ENCODE peak calls at places on chromosomes 3 and 15, in five cellular contexts. I, A, D, L and B are unnamed samples.

GRCh38 chr15:40150163-40150925 is 10.5 kb upstream of the BUB1B start:
- DNase-seq in I (peak; percentile 51), A (peak; percentile 25), D (peak; percentile 21), L (peak; percentile 29), B (peak; percentile 15)

GRCh38 chr3:39250116-39250747 is 29.6 kb downstream of the CX3CR1 start:
- DNase-seq in I (no peak), A (no peak), D (no peak), L (no peak), B (no peak)

GRCh38 chr3:107621465-107621864 is 98.7 kb downstream of the BBX start:
- DNase-seq in I (no peak), A (no peak), D (no peak), L (no peak), B (no peak)

GRCh38 chr3:35521196-35521595 is 118.1 kb upstream of the ARPP21 start:
- DNase-seq in I (no peak), A (no peak), D (no peak), L (no peak), B (no peak)

GRCh38 chr15:43067717-43068461 is 37.9 kb downstream of the UBR1 start:
- DNase-seq in I (no peak), A (no peak), D (no peak), L (no peak), B (no peak)

GRCh38 chr3:176789281-176789705 is 408.0 kb downstream of the TBL1XR1 start:
- DNase-seq in I (no peak), A (no peak), D (no peak), L (no peak), B (no peak)

GRCh38 chr3:49902511-49903345 is 945 bp downstream of the MST1R start:
- DNase-seq in I (peak; percentile 49), A (no peak), D (no peak), L (no peak), B (no peak)

GRCh38 chr15:81225161-81225671 is 28.5 kb downstream of the IL16 start:
- DNase-seq in I (no peak), A (no peak), D (peak; percentile 61), L (peak; percentile 28), B (peak; percentile 25)

GRCh38 chr3:52095990-52096775 is 39.8 kb upstream of the DUSP7 start:
- DNase-seq in I (no peak), A (no peak), D (no peak), L (no peak), B (no peak)

GRCh38 chr15:33473005-33473404 is 162.2 kb downstream of the RYR3 start:
- DNase-seq in I (no peak), A (no peak), D (no peak), L (no peak), B (no peak)

GRCh38 chr15:41585140-41586047 is 26.4 kb downstream of the TYRO3 start:
- DNase-seq in I (peak; percentile 48), A (peak; percentile 44), D (peak; percentile 20), L (peak; percentile 66), B (peak; percentile 40)
- TF ChIP-seq CTCF in I (no peak), A (peak; percentile 24), D (peak; percentile 71), L (peak; percentile 54), B (peak; percentile 40)

DNA sequence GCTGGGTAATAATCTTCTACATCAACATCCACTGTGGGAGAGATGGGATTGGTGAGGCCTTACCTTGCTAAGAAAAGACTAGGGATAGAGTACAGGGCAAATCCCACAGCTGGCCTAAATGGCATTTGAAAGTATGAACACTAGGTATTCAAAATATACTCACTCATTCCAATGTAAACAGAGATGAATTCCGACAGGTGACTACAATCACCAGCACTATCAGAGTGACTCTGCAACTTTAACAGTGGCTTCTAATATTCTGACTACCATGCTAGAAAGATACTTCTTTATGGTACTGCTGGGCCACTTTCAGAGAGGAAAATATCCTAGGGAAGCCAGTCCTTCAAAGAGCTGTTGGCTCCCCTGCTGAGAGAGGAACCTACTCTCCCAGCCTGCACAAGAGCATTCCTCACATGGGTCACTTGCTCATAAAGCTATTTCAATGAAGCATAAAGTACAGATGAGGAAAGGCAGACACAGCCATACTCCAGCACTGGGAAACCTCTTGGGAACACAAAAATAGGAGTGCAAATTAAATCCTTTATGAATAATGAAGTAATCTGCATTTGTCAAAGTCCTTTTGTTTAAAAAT is 21.5 kb upstream of the MAN2C1 start:
- DNase-seq in I (no peak), A (peak; percentile 60), D (no peak), L (no peak), B (no peak)
- TF ChIP-seq EP300 in I (no peak), A (no peak), D (no peak), L (no peak), B (no peak)

DNA sequence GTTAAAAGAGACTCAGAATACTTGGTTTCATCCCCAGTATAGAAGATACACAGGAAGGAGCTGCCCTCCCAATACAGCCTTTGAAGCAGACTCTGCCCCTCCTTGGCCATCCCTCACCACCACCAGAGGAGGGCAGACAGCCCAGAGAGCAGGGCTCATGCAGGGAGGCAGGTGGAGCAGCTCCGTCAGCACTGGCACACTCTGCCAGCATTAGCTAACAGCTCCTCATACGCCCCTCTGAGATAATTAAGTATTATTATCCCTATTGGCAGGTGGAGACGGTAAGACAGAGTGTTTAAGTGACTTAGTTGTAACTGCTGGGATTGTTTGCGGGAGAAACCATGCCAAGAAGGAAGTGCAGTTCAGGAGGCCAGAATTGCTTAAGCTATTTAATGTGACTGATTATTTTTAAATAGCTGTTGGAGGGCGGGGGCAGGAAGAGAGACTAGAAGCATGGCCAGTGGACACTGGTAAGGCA is 434.0 kb downstream of the EPHB1 start:
- DNase-seq in I (peak; percentile 39), A (no peak), D (peak; percentile 15), L (no peak), B (no peak)
- H3K27ac ChIP-seq in I (no peak overlapping the region), A (no peak overlapping the region), D (no peak overlapping the region), L (no peak overlapping the region), B (no peak overlapping the region)

GRCh38 chr15:67164811-67165652 is 89.4 kb downstream of the AAGAB start:
- DNase-seq in I (no peak), A (no peak), D (no peak), L (peak; percentile 62), B (no peak)
- TF ChIP-seq CTCF in I (no peak), A (no peak), D (no peak), L (no peak), B (no peak)

GRCh38 chr3:65827076-65827475 is 211.6 kb downstream of the MAGI1 start:
- DNase-seq in I (no peak), A (no peak), D (no peak), L (no peak), B (no peak)
- TF ChIP-seq EP300 in I (no peak), A (no peak), D (no peak), L (no peak), B (no peak)

GRCh38 chr15:78931439-78931981 is 13.3 kb downstream of the CTSH start:
- DNase-seq in I (no peak), A (no peak), D (no peak), L (no peak), B (no peak)
- H3K27ac ChIP-seq in I (no peak overlapping the region), A (peak overlapping the region; percentile 84), D (no peak overlapping the region), L (no peak overlapping the region), B (no peak overlapping the region)

GRCh38 chr15:85164841-85165466 is 183.3 kb downstream of the PDE8A start:
- DNase-seq in I (no peak), A (no peak), D (no peak), L (no peak), B (no peak)

GRCh38 chr15:85167568-85167967 is 185.9 kb downstream of the PDE8A start:
- DNase-seq in I (no peak), A (no peak), D (no peak), L (no peak), B (no peak)

GRCh38 chr15:85171736-85172135 is 190.1 kb downstream of the PDE8A start:
- DNase-seq in I (no peak), A (no peak), D (no peak), L (no peak), B (no peak)

GRCh38 chr15:85172846-85173490 is 191.3 kb downstream of the PDE8A start:
- DNase-seq in I (no peak), A (peak; percentile 22), D (no peak), L (no peak), B (no peak)

DNA sequence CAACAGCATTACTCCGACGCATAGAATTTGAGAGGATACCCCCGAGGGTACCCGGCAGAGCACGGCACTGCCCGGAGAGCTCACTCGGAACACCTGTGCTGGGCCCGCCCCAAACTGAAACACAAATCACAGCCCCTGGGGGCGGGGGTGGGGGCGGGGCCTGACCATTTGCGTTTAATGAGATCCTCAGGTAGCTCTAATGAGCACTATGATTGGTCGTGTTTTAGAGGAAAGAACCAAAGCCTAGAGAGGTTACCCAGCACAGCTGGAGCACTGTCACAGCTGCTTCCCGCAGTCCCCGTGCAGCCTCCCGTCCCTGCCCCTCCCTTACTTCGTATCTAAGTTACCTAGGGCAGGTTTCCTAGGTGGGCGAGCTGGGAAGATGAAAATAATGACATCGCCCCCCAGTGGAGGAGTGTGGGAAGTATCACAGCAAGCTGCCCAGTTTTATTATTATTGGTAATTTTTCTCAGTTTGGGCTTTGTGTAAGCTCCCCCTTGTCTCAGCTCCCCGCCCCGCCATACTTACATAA is 187.1 kb downstream of the PDE8A start:
- DNase-seq in I (peak; percentile 82), A (peak; percentile 75), D (no peak), L (no peak), B (peak; percentile 57)
- TF ChIP-seq CTCF in I (no peak), A (peak; percentile 84), D (no peak), L (no peak), B (peak; percentile 46)

GRCh38 chr3:37986479-37987314 is 3.9 kb upstream of the VILL start:
- DNase-seq in I (peak; percentile 97), A (peak; percentile 65), D (no peak), L (peak; percentile 10), B (peak; percentile 93)
- TF ChIP-seq EP300 in I (no peak), A (no peak), D (no peak), L (no peak), B (peak; percentile 58)